ENCODE peak calls at places on chromosomes 13 and 19, in four cellular contexts. One of them, this sample, is unnamed.

GRCh38 chr19:46821512-46822359 is 28.9 kb downstream of the AP2S1 start:
- DNase-seq in GM23338: no peak
- DNase-seq in hepatocyte: peak; percentile 24
- DNase-seq in OCI-LY7: peak; percentile 57
- DNase-seq in this sample: peak; percentile 16

GRCh38 chr13:28544026-28544425 is 49.1 kb upstream of the FLT1 start:
- DNase-seq in GM23338: no peak
- DNase-seq in hepatocyte: no peak
- DNase-seq in OCI-LY7: no peak
- DNase-seq in this sample: no peak

GRCh38 chr19:31659897-31660210 is 310.6 kb upstream of the TSHZ3 start:
- DNase-seq in GM23338: no peak
- DNase-seq in OCI-LY7: no peak
- DNase-seq in hepatocyte: no peak
- DNase-seq in this sample: no peak

GRCh38 chr19:5680083-5680436 is 256 bp downstream of the MICOS13 start:
- DNase-seq in OCI-LY7: no peak
- DNase-seq in hepatocyte: peak; percentile 52
- DNase-seq in GM23338: peak; percentile 61
- DNase-seq in this sample: peak; percentile 48

GRCh38 chr13:52711277-52711676 is 28.3 kb downstream of the CNMD start:
- DNase-seq in GM23338: peak; percentile 23
- DNase-seq in OCI-LY7: no peak
- DNase-seq in hepatocyte: no peak
- DNase-seq in this sample: peak; percentile 66

GRCh38 chr19:19040417-19040816 is 7.0 kb downstream of the ARMC6 start:
- DNase-seq in hepatocyte: peak; percentile 69
- DNase-seq in OCI-LY7: no peak
- DNase-seq in GM23338: no peak
- DNase-seq in this sample: no peak

GRCh38 chr19:33143897-33144405 is 12.0 kb downstream of the WDR88 start:
- DNase-seq in hepatocyte: peak; percentile 77
- DNase-seq in OCI-LY7: peak; percentile 38
- DNase-seq in GM23338: peak; percentile 83
- DNase-seq in this sample: peak; percentile 79

GRCh38 chr13:113785051-113786010 is 26.3 kb downstream of the TMEM255B start:
- DNase-seq in GM23338: no peak
- DNase-seq in hepatocyte: no peak
- DNase-seq in OCI-LY7: no peak
- DNase-seq in this sample: no peak

GRCh38 chr19:2329162-2329505 is 650 bp downstream of the SPPL2B start:
- DNase-seq in hepatocyte: no peak
- DNase-seq in OCI-LY7: no peak
- DNase-seq in GM23338: no peak
- DNase-seq in this sample: no peak

GRCh38 chr19:55443045-55443823 is at the start of gene SHISA7:
- DNase-seq in OCI-LY7: no peak
- DNase-seq in GM23338: peak; percentile 69
- DNase-seq in hepatocyte: no peak
- DNase-seq in this sample: peak; percentile 48

GRCh38 chr13:76937416-76937815 is 10.9 kb upstream of the ACOD1 start:
- DNase-seq in GM23338: no peak
- DNase-seq in hepatocyte: peak; percentile 53
- DNase-seq in OCI-LY7: no peak
- DNase-seq in this sample: no peak

GRCh38 chr13:26946675-26947342 is 186.2 kb upstream of the GPR12 start:
- DNase-seq in hepatocyte: peak; percentile 74
- DNase-seq in OCI-LY7: peak; percentile 65
- DNase-seq in GM23338: peak; percentile 74
- DNase-seq in this sample: peak; percentile 75

GRCh38 chr19:49680473-49681351 is 3.6 kb downstream of the PRMT1 start:
- DNase-seq in hepatocyte: peak; percentile 96
- DNase-seq in OCI-LY7: peak; percentile 89
- DNase-seq in GM23338: peak; percentile 98
- DNase-seq in this sample: peak; percentile 99

GRCh38 chr13:110208116-110208515 is 98.8 kb downstream of the COL4A1 start:
- DNase-seq in OCI-LY7: no peak
- DNase-seq in hepatocyte: no peak
- DNase-seq in GM23338: no peak
- DNase-seq in this sample: no peak

GRCh38 chr19:588093-588742 is 1.5 kb upstream of the HCN2 start:
- DNase-seq in hepatocyte: peak; percentile 82
- DNase-seq in GM23338: peak; percentile 92
- DNase-seq in OCI-LY7: peak; percentile 49
- DNase-seq in this sample: peak; percentile 89

GRCh38 chr19:14432817-14433453 is at the start of gene PKN1:
- DNase-seq in GM23338: peak; percentile 88
- DNase-seq in hepatocyte: peak; percentile 84
- DNase-seq in OCI-LY7: peak; percentile 85
- DNase-seq in this sample: peak; percentile 91

GRCh38 chr19:54707932-54708331 is 16.3 kb upstream of the KIR3DL3 start:
- DNase-seq in GM23338: no peak
- DNase-seq in OCI-LY7: peak; percentile 9
- DNase-seq in hepatocyte: no peak
- DNase-seq in this sample: no peak

GRCh38 chr19:41192574-41193419 is at the start of gene CYP2S1:
- DNase-seq in hepatocyte: peak; percentile 82
- DNase-seq in OCI-LY7: no peak
- DNase-seq in GM23338: peak; percentile 85
- DNase-seq in this sample: peak; percentile 89

GRCh38 chr13:99659234-99659633 is 158.0 kb downstream of the TM9SF2 start:
- DNase-seq in hepatocyte: no peak
- DNase-seq in GM23338: peak; percentile 65
- DNase-seq in OCI-LY7: no peak
- DNase-seq in this sample: peak; percentile 21

GRCh38 chr13:112573710-112574109 is 14.2 kb downstream of the TUBGCP3 start:
- DNase-seq in GM23338: no peak
- DNase-seq in hepatocyte: no peak
- DNase-seq in OCI-LY7: no peak
- DNase-seq in this sample: no peak

GRCh38 chr13:101570410-101570809 is 117.9 kb downstream of the ITGBL1 start:
- DNase-seq in OCI-LY7: no peak
- DNase-seq in hepatocyte: no peak
- DNase-seq in GM23338: no peak
- DNase-seq in this sample: no peak

GRCh38 chr19:17163652-17164051 is 51.5 kb upstream of the USE1 start:
- DNase-seq in GM23338: no peak
- DNase-seq in hepatocyte: no peak
- DNase-seq in OCI-LY7: no peak
- DNase-seq in this sample: no peak
- H3K27ac ChIP-seq in GM23338: no peak overlapping the region
- H3K27ac ChIP-seq in hepatocyte: no peak overlapping the region
- H3K27ac ChIP-seq in OCI-LY7: no peak overlapping the region
- H3K27ac ChIP-seq in this sample: no peak overlapping the region

DNA sequence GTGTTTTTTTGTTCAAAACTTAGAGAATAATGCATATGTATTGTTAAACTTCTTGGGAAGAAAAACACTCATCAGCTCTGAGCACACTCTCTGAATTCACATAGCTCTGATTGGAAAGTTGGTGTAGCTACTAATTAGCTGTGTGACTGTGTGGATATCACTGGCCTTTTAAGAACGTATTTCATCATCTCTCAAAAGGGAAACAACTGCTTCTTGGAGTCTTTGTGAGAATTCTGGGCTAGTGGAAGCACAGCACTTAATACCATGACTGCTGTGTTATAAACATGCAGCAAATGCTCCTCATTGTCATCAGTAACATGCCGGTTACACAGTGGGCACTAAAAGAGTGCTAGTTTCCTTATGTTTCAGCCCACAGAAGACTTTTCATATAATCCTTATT is 220.9 kb upstream of the CSNK1A1L start:
- DNase-seq in hepatocyte: no peak
- DNase-seq in OCI-LY7: no peak
- DNase-seq in GM23338: no peak
- DNase-seq in this sample: no peak
- TF ChIP-seq EZH2phosphoT487 in hepatocyte: no peak
- TF ChIP-seq EZH2phosphoT487 in OCI-LY7: no peak
- TF ChIP-seq EZH2phosphoT487 in GM23338: no peak
- TF ChIP-seq EZH2phosphoT487 in this sample: no peak

GRCh38 chr13:94550030-94550738 is 45.8 kb downstream of the TGDS start:
- DNase-seq in hepatocyte: no peak
- DNase-seq in OCI-LY7: no peak
- DNase-seq in GM23338: peak; percentile 75
- DNase-seq in this sample: no peak
- H2AFZ ChIP-seq in hepatocyte: peak overlapping the region; percentile 79
- H2AFZ ChIP-seq in OCI-LY7: peak overlapping the region; percentile 71
- H2AFZ ChIP-seq in GM23338: peak overlapping the region; percentile 96
- H2AFZ ChIP-seq in this sample: peak overlapping the region; percentile 71

GRCh38 chr19:48616491-48617056 is 1.7 kb upstream of the FAM83E start:
- DNase-seq in GM23338: no peak
- DNase-seq in hepatocyte: no peak
- DNase-seq in OCI-LY7: no peak
- DNase-seq in this sample: no peak

GRCh38 chr19:48613852-48614435 is 932 bp downstream of the FAM83E start:
- DNase-seq in hepatocyte: no peak
- DNase-seq in GM23338: no peak
- DNase-seq in OCI-LY7: no peak
- DNase-seq in this sample: no peak

GRCh38 chr19:48616041-48616436 is 1.2 kb upstream of the FAM83E start:
- DNase-seq in OCI-LY7: no peak
- DNase-seq in GM23338: no peak
- DNase-seq in hepatocyte: peak; percentile 3
- DNase-seq in this sample: no peak

GRCh38 chr19:48614436-48615144 is at the start of gene FAM83E:
- DNase-seq in hepatocyte: peak; percentile 91
- DNase-seq in GM23338: peak; percentile 83
- DNase-seq in OCI-LY7: no peak
- DNase-seq in this sample: peak; percentile 75

DNA sequence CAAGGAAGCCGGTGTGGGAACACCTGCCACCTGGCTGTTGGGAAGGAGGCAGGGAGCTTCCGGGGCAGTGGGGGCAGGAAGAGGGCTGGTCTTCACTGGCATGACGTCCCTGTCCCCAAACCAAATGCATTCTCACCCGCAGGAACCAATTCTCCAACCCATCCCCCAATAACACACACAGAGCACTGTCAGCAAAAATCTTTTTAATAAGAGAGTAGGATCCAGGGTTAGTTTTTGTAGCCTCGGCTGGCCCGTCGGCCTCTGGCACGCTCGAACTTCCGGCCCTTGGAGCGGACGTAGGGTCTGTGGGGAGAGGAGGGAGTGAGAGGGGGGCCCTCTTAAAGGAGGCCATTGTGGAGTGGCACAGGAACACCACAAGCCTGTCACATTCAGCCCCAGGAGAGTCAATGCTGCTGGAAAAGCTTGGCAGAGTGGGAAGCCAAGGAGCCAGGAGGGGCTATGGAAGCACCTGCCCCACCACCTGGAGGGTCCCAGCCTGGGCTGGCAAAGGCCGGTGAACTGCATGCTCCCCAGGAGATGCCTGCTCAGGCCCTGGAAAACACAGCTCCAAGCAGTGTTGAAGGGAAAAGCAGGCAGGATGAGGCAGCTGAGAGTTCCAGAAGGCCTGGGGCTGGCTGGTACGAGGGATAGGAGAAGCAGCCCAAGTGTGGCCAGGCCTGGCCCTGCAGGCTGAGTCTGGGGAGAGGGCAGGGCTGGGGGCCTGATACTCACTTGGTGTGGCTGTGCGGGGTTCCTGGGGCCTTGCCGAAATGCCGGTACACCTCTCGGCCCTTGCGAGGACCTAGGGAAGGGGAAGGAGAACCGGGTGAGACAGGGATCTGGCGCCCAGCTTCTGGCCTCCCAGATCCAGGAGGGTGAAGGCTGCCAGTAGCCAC is 517 bp upstream of the FAM83E start:
- DNase-seq in OCI-LY7: no peak
- DNase-seq in hepatocyte: peak; percentile 6
- DNase-seq in GM23338: peak; percentile 93
- DNase-seq in this sample: no peak
- H3K27ac ChIP-seq in OCI-LY7: peak overlapping the region; percentile 42
- H3K27ac ChIP-seq in hepatocyte: peak overlapping the region; percentile 86
- H3K27ac ChIP-seq in GM23338: peak overlapping the region; percentile 99
- H3K27ac ChIP-seq in this sample: peak overlapping the region; percentile 91